ENCODE peak calls at places on chromosome 7, in eight cellular contexts. L is neural progenitor cell; U is HEK293T; J is amygdala; A is NCI-H1105 treated with DMSO at 0.1 percent for 48 hours; B is CD8-positive, alpha-beta memory T cell; Q is colonic mucosa; R is epithelial cell of prostate. E is an unnamed sample.

GRCh38 chr7:117163101-117163500 is 159.8 kb downstream of the WNT2 start:
- DNase-seq in L (no peak), U (no peak), J (no peak), A (peak; percentile 16), B (no peak), Q (no peak), R (no peak), E (no peak)

GRCh38 chr7:30247546-30248386 is 36.6 kb upstream of the ZNRF2 start:
- DNase-seq in L (peak; percentile 24), U (no peak), J (no peak), A (peak; percentile 82), B (no peak), Q (no peak), R (no peak), E (no peak)

GRCh38 chr7:22109761-22110160 is 164.1 kb upstream of the CDCA7L start:
- DNase-seq in L (peak; percentile 52), U (peak; percentile 47), J (no peak), A (no peak), B (no peak), Q (peak; percentile 44), R (no peak), E (peak; percentile 41)

GRCh38 chr7:53121374-53121773 is 85.9 kb downstream of the POM121L12 start:
- DNase-seq in L (no peak), U (no peak), J (no peak), A (no peak), B (no peak), Q (no peak), R (no peak), E (no peak)

GRCh38 chr7:105875505-105875904 is 894 bp downstream of the ATXN7L1 start:
- DNase-seq in L (no peak), U (no peak), J (no peak), A (no peak), B (no peak), Q (no peak), R (no peak), E (no peak)

GRCh38 chr7:20458483-20458882 is 127.8 kb downstream of the ITGB8 start:
- DNase-seq in L (no peak), U (no peak), J (no peak), A (no peak), B (no peak), Q (no peak), R (no peak), E (no peak)

GRCh38 chr7:10860516-10860915 is 113.2 kb upstream of the PHF14 start:
- DNase-seq in L (no peak), U (no peak), J (no peak), A (no peak), B (no peak), Q (no peak), R (no peak), E (no peak)

GRCh38 chr7:140609646-140610045 is 31.0 kb downstream of the DENND2A start:
- DNase-seq in L (no peak), U (no peak), J (no peak), A (no peak), B (no peak), Q (no peak), R (peak; percentile 16), E (no peak)

GRCh38 chr7:32044739-32045138 is 25.5 kb downstream of the PDE1C start:
- DNase-seq in L (no peak), U (no peak), J (no peak), A (no peak), B (no peak), Q (no peak), R (no peak), E (no peak)

GRCh38 chr7:49563693-49564378 is 209.6 kb upstream of the VWC2 start:
- DNase-seq in L (no peak), U (no peak), J (no peak), A (no peak), B (no peak), Q (no peak), R (no peak), E (no peak)

GRCh38 chr7:149140784-149141183 is 6.5 kb upstream of the ZNF398 start:
- DNase-seq in L (no peak), U (no peak), J (no peak), A (no peak), B (no peak), Q (no peak), R (no peak), E (no peak)

GRCh38 chr7:3463696-3464095 is 162.6 kb downstream of the SDK1 start:
- DNase-seq in L (no peak), U (no peak), J (no peak), A (peak; percentile 70), B (no peak), Q (no peak), R (no peak), E (no peak)

GRCh38 chr7:156892086-156892800 is 740 bp downstream of the LMBR1 start:
- DNase-seq in L (peak; percentile 80), U (peak; percentile 80), J (no peak), A (peak; percentile 44), B (peak; percentile 86), Q (peak; percentile 69), R (no peak), E (peak; percentile 38)

GRCh38 chr7:87060288-87060537 is 759 bp upstream of the ELAPOR2 start:
- DNase-seq in L (no peak), U (no peak), J (no peak), A (no peak), B (no peak), Q (no peak), R (no peak), E (no peak)

GRCh38 chr7:38229386-38229785 is 44.0 kb downstream of the TARP start:
- DNase-seq in L (no peak), U (no peak), J (no peak), A (no peak), B (no peak), Q (no peak), R (no peak), E (no peak)

GRCh38 chr7:105353752-105354328 is 34.9 kb downstream of the SRPK2 start:
- DNase-seq in L (no peak), U (no peak), J (no peak), A (no peak), B (peak; percentile 49), Q (peak; percentile 39), R (no peak), E (no peak)

GRCh38 chr7:142481548-142481947 is 223.7 kb upstream of the PRSS58 start:
- DNase-seq in L (peak; percentile 7), U (no peak), J (no peak), A (no peak), B (no peak), Q (no peak), R (no peak), E (no peak)

GRCh38 chr7:92266415-92267241 is 20.9 kb downstream of the ANKIB1 start:
- DNase-seq in L (no peak), U (no peak), J (no peak), A (no peak), B (no peak), Q (no peak), R (no peak), E (no peak)

GRCh38 chr7:151570366-151570915 is 50.7 kb upstream of the RHEB start:
- DNase-seq in L (no peak), U (no peak), J (no peak), A (no peak), B (no peak), Q (no peak), R (no peak), E (no peak)

GRCh38 chr7:15720849-15721471 is 34.5 kb upstream of the MEOX2 start:
- DNase-seq in L (peak; percentile 25), U (peak; percentile 13), J (no peak), A (peak; percentile 41), B (no peak), Q (peak; percentile 43), R (no peak), E (peak; percentile 31)

GRCh38 chr7:77460057-77460486 is 43.9 kb upstream of the GSAP start:
- DNase-seq in L (no peak), U (no peak), J (no peak), A (no peak), B (no peak), Q (peak; percentile 39), R (no peak), E (no peak)

GRCh38 chr7:135845415-135846075 is 96.9 kb upstream of the FAM180A start:
- DNase-seq in L (no peak), U (no peak), J (no peak), A (no peak), B (no peak), Q (no peak), R (no peak), E (no peak)

GRCh38 chr7:13981070-13981469 is 8.4 kb downstream of the ETV1 start:
- DNase-seq in L (peak; percentile 50), U (peak; percentile 63), J (no peak), A (no peak), B (no peak), Q (peak; percentile 71), R (peak; percentile 89), E (no peak)

GRCh38 chr7:43824963-43825362 is 44.4 kb downstream of the MRPS24 start:
- DNase-seq in L (no peak), U (no peak), J (no peak), A (no peak), B (no peak), Q (no peak), R (no peak), E (no peak)

E was measured in head of caudate nucleus.